ENCODE peak calls at places on chromosomes 16 and 17, in nine cellular contexts. A is uterus, S is transverse colon, F is spleen, V is IMR-90, U is testis, G is GM12878, I is A549, P is tibial nerve. T is an unnamed sample.

GRCh38 chr17:77756028-77756427 is 202.5 kb upstream of the TNRC6C start:
- DNase-seq in U (no peak), F (peak; percentile 31), G (no peak), V (no peak), P (no peak), A (no peak), S (no peak), I (no peak), T (no peak)

GRCh38 chr17:56708220-56708567 is 114.7 kb downstream of the NOG start:
- DNase-seq in S (no peak), V (peak; percentile 26), A (no peak), F (no peak), P (no peak), U (no peak), I (no peak), G (no peak), T (no peak)

GRCh38 chr17:69578385-69578936 is 164.0 kb downstream of the MAP2K6 start:
- DNase-seq in S (no peak), V (no peak), A (no peak), F (no peak), G (no peak), I (no peak), U (no peak), P (no peak), T (no peak)

GRCh38 chr17:9948967-9949366 is 43.9 kb upstream of the RCVRN start:
- DNase-seq in A (peak; percentile 52), V (no peak), F (no peak), S (no peak), I (no peak), P (peak; percentile 37), G (no peak), U (no peak), T (no peak)

GRCh38 chr17:79461041-79461440 is 149.8 kb downstream of the RBFOX3 start:
- DNase-seq in U (no peak), P (no peak), V (peak; percentile 11), A (no peak), F (no peak), G (no peak), S (no peak), I (peak; percentile 58), T (no peak)

GRCh38 chr17:66255112-66255511 is 25.9 kb upstream of the APOH start:
- DNase-seq in S (no peak), I (peak; percentile 88), V (peak; percentile 83), U (peak; percentile 57), F (no peak), A (no peak), G (no peak), P (no peak), T (no peak)

GRCh38 chr16:10584956-10585561 is 4.7 kb upstream of the EMP2 start:
- DNase-seq in P (no peak), A (no peak), S (no peak), I (no peak), F (no peak), G (no peak), V (peak; percentile 55), U (no peak), T (no peak)

GRCh38 chr17:28726912-28727726 is 1.1 kb upstream of the TLCD1 start:
- DNase-seq in G (peak; percentile 85), P (peak; percentile 92), I (peak; percentile 98), S (peak; percentile 96), U (peak; percentile 94), V (peak; percentile 90), A (peak; percentile 95), F (peak; percentile 99), T (peak; percentile 92)

GRCh38 chr17:54901230-54901847 is 687 bp downstream of the TOM1L1 start:
- DNase-seq in G (no peak), P (no peak), A (no peak), F (no peak), V (peak; percentile 8), I (peak; percentile 83), U (no peak), S (peak; percentile 28), T (no peak)

GRCh38 chr16:85476389-85476788 is 136.7 kb upstream of the GSE1 start:
- DNase-seq in U (no peak), I (no peak), G (no peak), V (no peak), A (no peak), P (no peak), F (no peak), S (no peak), T (no peak)

GRCh38 chr17:81859906-81860755 is at the start of gene P4HB:
- DNase-seq in G (no peak), P (no peak), A (peak; percentile 99), U (no peak), S (peak; percentile 33), I (no peak), V (no peak), F (peak; percentile 98), T (no peak)

GRCh38 chr17:31499771-31500554 is 108.5 kb downstream of the RAB11FIP4 start:
- DNase-seq in U (peak; percentile 57), V (peak; percentile 22), F (peak; percentile 66), G (no peak), I (no peak), S (peak; percentile 36), A (no peak), P (no peak), T (no peak)

GRCh38 chr16:58515125-58515870 is at the start of gene SETD6:
- DNase-seq in I (peak; percentile 86), S (peak; percentile 90), A (peak; percentile 87), V (peak; percentile 84), G (no peak), F (peak; percentile 96), P (peak; percentile 70), U (peak; percentile 95), T (peak; percentile 84)
- TF ChIP-seq CTCF in I (no peak), S (peak; percentile 57), A (peak; percentile 26), V (peak; percentile 3), G (no peak), F (peak; percentile 19), P (peak; percentile 38), U (peak; percentile 18), T (no peak)

DNA sequence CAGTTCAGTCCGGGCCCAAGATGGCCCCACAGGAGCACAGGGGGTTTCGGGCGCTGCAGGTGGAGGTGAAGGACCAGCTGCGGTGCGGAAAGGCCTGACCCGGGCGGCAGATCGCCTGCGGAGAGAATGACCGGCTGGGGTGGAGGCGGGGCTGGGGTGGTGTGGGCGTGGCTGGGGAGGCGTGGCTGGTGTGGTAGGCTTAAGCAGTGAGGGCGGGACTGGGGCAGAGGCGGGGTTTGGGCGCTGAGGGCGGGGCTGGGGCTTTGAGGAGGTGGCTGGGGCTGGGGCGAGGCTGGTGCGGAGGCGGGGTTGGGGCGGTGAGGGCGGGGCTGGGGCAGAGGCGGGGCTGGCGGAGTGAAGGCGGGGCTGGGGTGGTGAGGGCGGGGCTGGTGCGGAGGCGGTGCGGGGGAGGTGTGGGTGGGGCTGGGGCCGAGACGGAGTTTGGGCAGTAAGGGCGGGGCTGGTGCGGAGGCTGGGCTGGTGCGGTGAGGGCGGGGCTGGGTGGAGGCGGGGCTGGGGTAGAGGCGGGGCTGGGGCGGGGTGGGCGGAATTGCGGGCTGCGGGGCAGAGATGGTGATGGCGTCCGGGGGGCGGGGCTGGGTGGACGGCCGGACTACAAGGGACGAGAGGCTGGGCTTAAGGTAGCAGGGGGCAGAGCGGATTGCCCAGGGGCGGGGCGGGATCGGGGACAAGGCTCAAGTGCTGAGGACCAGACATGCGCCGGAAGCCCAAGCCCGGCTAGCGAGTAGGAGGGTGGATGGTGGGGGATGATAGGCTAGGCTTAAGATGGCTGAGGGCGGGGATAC is 9.9 kb upstream of the GSDMA start:
- DNase-seq in V (peak; percentile 92), S (peak; percentile 99), U (peak; percentile 98), P (peak; percentile 94), F (peak; percentile 99), I (peak; percentile 98), A (peak; percentile 98), G (peak; percentile 79), T (peak; percentile 96)
- TF ChIP-seq POLR2A in V (no peak), S (peak; percentile 51), U (no peak), P (no peak), F (no peak), I (peak; percentile 74), A (peak; percentile 44), G (peak; percentile 81), T (no peak)

GRCh38 chr16:55489119-55489955 is 10.3 kb downstream of the MMP2 start:
- DNase-seq in I (no peak), G (no peak), V (no peak), U (no peak), P (no peak), S (no peak), F (no peak), A (no peak), T (no peak)

GRCh38 chr16:55492756-55493380 is 13.9 kb downstream of the MMP2 start:
- DNase-seq in P (no peak), U (no peak), F (no peak), S (no peak), I (no peak), A (no peak), G (no peak), V (no peak), T (peak; percentile 13)

GRCh38 chr16:55489956-55490265 is 10.9 kb downstream of the MMP2 start:
- DNase-seq in G (no peak), S (no peak), U (no peak), P (no peak), I (no peak), V (no peak), A (no peak), F (no peak), T (no peak)

GRCh38 chr16:55490301-55490700 is 11.3 kb downstream of the MMP2 start:
- DNase-seq in F (no peak), U (no peak), A (no peak), P (no peak), G (no peak), S (no peak), I (no peak), V (no peak), T (peak; percentile 54)

GRCh38 chr16:55491691-55492090 is 12.7 kb downstream of the MMP2 start:
- DNase-seq in P (no peak), U (peak; percentile 24), G (no peak), S (no peak), V (no peak), A (peak; percentile 61), F (no peak), I (no peak), T (peak; percentile 24)
- TF ChIP-seq CTCF in P (no peak), U (no peak), G (no peak), S (no peak), V (no peak), A (no peak), F (no peak), I (no peak), T (no peak)

GRCh38 chr16:678858-679807 is 1.1 kb upstream of the STUB1 start:
- DNase-seq in A (peak; percentile 73), U (peak; percentile 84), P (peak; percentile 39), V (peak; percentile 30), I (peak; percentile 67), F (peak; percentile 94), G (no peak), S (peak; percentile 74), T (peak; percentile 62)

GRCh38 chr16:680625-680945 is 375 bp downstream of the STUB1 start:
- DNase-seq in U (no peak), I (no peak), V (no peak), F (no peak), G (no peak), S (no peak), A (no peak), P (no peak), T (no peak)

GRCh38 chr16:680967-681745 is 946 bp downstream of the STUB1 start:
- DNase-seq in G (no peak), P (no peak), S (peak; percentile 56), U (peak; percentile 64), F (peak; percentile 82), I (peak; percentile 69), A (no peak), V (peak; percentile 49), T (no peak)

GRCh38 chr16:678209-678857 is 1.9 kb upstream of the STUB1 start:
- DNase-seq in S (no peak), G (no peak), V (no peak), F (no peak), U (no peak), P (no peak), A (no peak), I (no peak), T (no peak)

GRCh38 chr16:679808-680624 is at the start of gene STUB1:
- DNase-seq in U (peak; percentile 94), S (peak; percentile 92), A (peak; percentile 90), I (peak; percentile 91), P (peak; percentile 74), V (peak; percentile 80), G (no peak), F (peak; percentile 96), T (peak; percentile 98)
- TF ChIP-seq POLR2A in U (no peak), S (peak; percentile 44), A (peak; percentile 66), I (peak; percentile 48), P (peak; percentile 59), V (peak; percentile 39), G (peak; percentile 79), F (no peak), T (peak; percentile 5)

T was measured in lower leg skin.